ENCODE peak calls at places on chromosomes 6 and 20, in four cellular contexts. One of them, this sample, is unnamed.

GRCh38 chr6:158143700-158144099 is 24.4 kb downstream of the SERAC1 start:
- DNase-seq in GM12878: no peak
- DNase-seq in HL-60: peak
- DNase-seq in K562: peak
- DNase-seq in this sample: no peak

GRCh38 chr6:40348591-40348990 is 238.6 kb downstream of the LRFN2 start:
- DNase-seq in HL-60: no peak
- DNase-seq in K562: no peak
- DNase-seq in GM12878: no peak
- DNase-seq in this sample: no peak

GRCh38 chr6:81861281-81861680 is 108.8 kb upstream of the TENT5A start:
- DNase-seq in HL-60: no peak
- DNase-seq in GM12878: no peak
- DNase-seq in K562: no peak
- DNase-seq in this sample: no peak

GRCh38 chr20:53002786-53003185 is 30.6 kb downstream of the TSHZ2 start:
- DNase-seq in GM12878: no peak
- DNase-seq in HL-60: no peak
- DNase-seq in K562: no peak
- DNase-seq in this sample: no peak

GRCh38 chr6:113829702-113830058 is 27.5 kb upstream of the MARCKS start:
- DNase-seq in HL-60: no peak
- DNase-seq in GM12878: no peak
- DNase-seq in K562: no peak
- DNase-seq in this sample: no peak

GRCh38 chr6:149335924-149336323 is 18.4 kb downstream of the TAB2 start:
- DNase-seq in GM12878: no peak
- DNase-seq in HL-60: no peak
- DNase-seq in K562: no peak
- DNase-seq in this sample: no peak

GRCh38 chr6:33745558-33745957 is 1.1 kb downstream of the IP6K3 start:
- DNase-seq in K562: no peak
- DNase-seq in HL-60: no peak
- DNase-seq in GM12878: no peak
- DNase-seq in this sample: no peak

GRCh38 chr20:49207071-49207470 is 12.1 kb upstream of the DDX27 start:
- DNase-seq in K562: peak
- DNase-seq in GM12878: no peak
- DNase-seq in HL-60: peak
- DNase-seq in this sample: no peak

GRCh38 chr6:5084192-5084786 is 852 bp upstream of the PPP1R3G start:
- DNase-seq in GM12878: no peak
- DNase-seq in HL-60: no peak
- DNase-seq in K562: peak
- DNase-seq in this sample: no peak

GRCh38 chr6:106790146-106790770 is 160.9 kb downstream of the QRSL1 start:
- DNase-seq in GM12878: no peak
- DNase-seq in HL-60: no peak
- DNase-seq in K562: no peak
- DNase-seq in this sample: no peak

DNA sequence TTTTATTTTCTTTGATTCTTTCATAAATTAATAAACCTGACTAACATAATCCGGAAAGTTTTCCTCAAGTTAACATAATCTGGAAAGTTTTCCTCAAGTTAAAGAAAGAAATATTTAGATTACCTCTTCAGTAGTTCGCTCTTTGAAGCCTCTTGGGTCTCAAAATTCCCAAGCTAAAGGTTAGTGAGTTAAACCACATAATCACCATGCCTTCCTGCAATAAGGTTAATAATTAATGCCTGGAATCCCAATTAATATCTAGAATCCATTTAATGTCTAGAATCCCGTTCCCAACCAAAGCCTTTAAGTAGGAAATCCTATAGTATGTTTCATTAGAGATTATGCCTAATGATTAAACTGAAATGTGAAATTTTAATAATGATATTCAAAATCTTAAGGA is 12.9 kb downstream of the DCDC2 start:
- DNase-seq in K562: no peak
- DNase-seq in GM12878: no peak
- DNase-seq in HL-60: no peak
- DNase-seq in this sample: no peak
- TF ChIP-seq POLR2AphosphoS5 in K562: no peak
- TF ChIP-seq POLR2AphosphoS5 in GM12878: no peak
- TF ChIP-seq POLR2AphosphoS5 in HL-60: no peak
- TF ChIP-seq POLR2AphosphoS5 in this sample: no peak

GRCh38 chr6:134046054-134046453 is 6.4 kb downstream of the SLC2A12 start:
- DNase-seq in HL-60: no peak
- DNase-seq in GM12878: no peak
- DNase-seq in K562: no peak
- DNase-seq in this sample: no peak

GRCh38 chr6:134049586-134049985 is 2.8 kb downstream of the SLC2A12 start:
- DNase-seq in GM12878: no peak
- DNase-seq in HL-60: no peak
- DNase-seq in K562: no peak
- DNase-seq in this sample: no peak

GRCh38 chr6:134047124-134047523 is 5.3 kb downstream of the SLC2A12 start:
- DNase-seq in HL-60: no peak
- DNase-seq in GM12878: no peak
- DNase-seq in K562: no peak
- DNase-seq in this sample: no peak

GRCh38 chr6:134049176-134049575 is 3.2 kb downstream of the SLC2A12 start:
- DNase-seq in K562: no peak
- DNase-seq in HL-60: no peak
- DNase-seq in GM12878: no peak
- DNase-seq in this sample: no peak

GRCh38 chr6:134047673-134048072 is 4.8 kb downstream of the SLC2A12 start:
- DNase-seq in GM12878: no peak
- DNase-seq in K562: no peak
- DNase-seq in HL-60: no peak
- DNase-seq in this sample: no peak
- TF ChIP-seq SPI1 in GM12878: no peak
- TF ChIP-seq SPI1 in K562: no peak
- TF ChIP-seq SPI1 in HL-60: no peak
- TF ChIP-seq SPI1 in this sample: no peak

DNA sequence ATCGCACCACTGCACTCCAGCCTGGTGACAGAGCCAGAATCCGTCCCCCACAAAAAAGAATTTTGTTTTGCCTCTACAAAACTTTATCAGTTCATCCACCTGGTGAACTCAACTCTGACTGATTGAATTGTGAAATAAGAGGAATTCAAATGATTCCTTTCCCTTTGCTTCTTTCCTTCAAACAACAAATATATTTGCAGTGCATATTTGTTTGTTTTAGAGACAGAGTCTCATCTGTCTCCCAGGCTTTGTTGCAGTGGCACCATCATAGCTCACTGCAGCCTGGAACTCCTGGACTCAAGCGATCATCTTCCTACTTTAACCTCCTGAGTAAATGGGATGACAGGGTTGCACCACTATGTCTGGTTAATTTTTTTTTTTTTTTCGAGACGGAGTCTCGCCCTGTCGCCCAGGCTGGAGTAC is 23.2 kb upstream of the PIM1 start:
- DNase-seq in GM12878: no peak
- DNase-seq in K562: no peak
- DNase-seq in HL-60: no peak
- DNase-seq in this sample: no peak
- TF ChIP-seq POLR2AphosphoS5 in GM12878: no peak
- TF ChIP-seq POLR2AphosphoS5 in K562: no peak
- TF ChIP-seq POLR2AphosphoS5 in HL-60: no peak
- TF ChIP-seq POLR2AphosphoS5 in this sample: no peak

GRCh38 chr6:86423571-86423970 is 513.8 kb upstream of the HTR1E start:
- DNase-seq in K562: no peak
- DNase-seq in HL-60: no peak
- DNase-seq in GM12878: no peak
- DNase-seq in this sample: no peak
- TF ChIP-seq SPI1 in K562: no peak
- TF ChIP-seq SPI1 in HL-60: no peak
- TF ChIP-seq SPI1 in GM12878: no peak
- TF ChIP-seq SPI1 in this sample: no peak

GRCh38 chr20:24340933-24341332 is 128.5 kb upstream of the SYNDIG1 start:
- DNase-seq in K562: no peak
- DNase-seq in HL-60: no peak
- DNase-seq in GM12878: no peak
- DNase-seq in this sample: no peak
- TF ChIP-seq POLR2AphosphoS5 in K562: no peak
- TF ChIP-seq POLR2AphosphoS5 in HL-60: no peak
- TF ChIP-seq POLR2AphosphoS5 in GM12878: no peak
- TF ChIP-seq POLR2AphosphoS5 in this sample: no peak

DNA sequence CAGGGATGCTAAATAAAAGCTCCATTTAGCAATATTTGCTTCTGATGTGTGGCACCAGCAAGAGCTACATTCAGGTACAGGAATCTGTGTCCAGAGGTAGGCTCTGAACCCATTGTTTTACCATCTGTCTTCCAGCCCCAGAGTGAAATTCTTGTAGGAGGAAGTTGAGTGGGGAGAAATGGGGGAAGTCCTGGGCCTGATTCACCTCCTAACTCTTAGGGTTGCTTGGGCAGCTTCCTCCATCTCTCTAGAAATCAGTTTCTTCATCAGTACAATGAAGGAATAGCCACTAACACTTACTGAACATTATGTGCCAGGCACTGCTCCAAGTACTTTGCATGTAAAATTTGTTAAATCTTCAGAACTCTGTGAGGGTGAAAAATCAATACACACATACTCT is 35.1 kb upstream of the TSPYL1 start:
- DNase-seq in K562: no peak
- DNase-seq in HL-60: peak
- DNase-seq in GM12878: peak
- DNase-seq in this sample: no peak
- TF ChIP-seq SPI1 in K562: no peak
- TF ChIP-seq SPI1 in HL-60: peak
- TF ChIP-seq SPI1 in GM12878: no peak
- TF ChIP-seq SPI1 in this sample: peak

DNA sequence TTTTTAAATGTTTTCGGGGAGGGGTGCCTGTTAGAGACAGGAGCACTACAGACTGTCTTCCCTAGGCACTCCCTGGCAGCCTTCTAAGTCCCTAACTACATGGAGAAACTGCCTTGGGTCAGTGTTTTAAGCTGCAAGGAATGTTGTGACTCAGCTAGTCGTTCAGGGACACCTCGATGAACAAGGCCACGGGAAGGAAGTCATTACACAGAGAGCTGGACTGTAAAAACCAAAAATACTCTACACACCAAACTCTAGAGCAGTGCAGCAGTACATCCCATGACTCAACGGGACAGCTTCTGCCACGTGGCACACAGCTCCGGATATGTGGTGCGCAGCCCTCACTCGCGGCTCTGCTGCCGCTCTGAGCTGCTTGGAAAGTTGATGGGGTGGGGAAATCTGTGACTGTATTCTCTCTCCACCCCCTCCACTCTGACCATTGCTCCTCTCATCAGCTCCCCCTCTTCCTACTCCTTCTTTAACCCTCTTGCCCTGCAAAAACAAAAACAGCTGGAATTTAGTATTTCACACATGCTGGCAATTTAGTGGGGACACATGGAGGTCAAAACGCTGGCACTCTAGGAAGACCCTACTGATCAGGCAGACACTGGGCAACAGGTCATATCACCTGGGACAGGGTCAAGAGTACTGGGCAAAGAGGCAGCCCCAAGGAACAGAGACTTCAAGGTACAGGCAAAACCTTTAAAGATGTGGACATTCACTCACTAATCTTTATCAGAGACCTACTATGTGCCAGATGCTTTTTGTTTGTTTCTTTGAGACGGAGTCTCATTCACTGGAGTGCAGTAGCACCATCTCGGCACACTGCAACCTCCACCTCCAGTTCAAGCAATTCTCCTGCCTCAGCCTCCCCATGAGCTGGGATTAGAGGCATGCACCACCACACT is 10.9 kb upstream of the LPIN3 start:
- DNase-seq in HL-60: peak
- DNase-seq in K562: peak
- DNase-seq in GM12878: no peak
- DNase-seq in this sample: no peak
- TF ChIP-seq POLR2AphosphoS5 in HL-60: no peak
- TF ChIP-seq POLR2AphosphoS5 in K562: no peak
- TF ChIP-seq POLR2AphosphoS5 in GM12878: no peak
- TF ChIP-seq POLR2AphosphoS5 in this sample: no peak

DNA sequence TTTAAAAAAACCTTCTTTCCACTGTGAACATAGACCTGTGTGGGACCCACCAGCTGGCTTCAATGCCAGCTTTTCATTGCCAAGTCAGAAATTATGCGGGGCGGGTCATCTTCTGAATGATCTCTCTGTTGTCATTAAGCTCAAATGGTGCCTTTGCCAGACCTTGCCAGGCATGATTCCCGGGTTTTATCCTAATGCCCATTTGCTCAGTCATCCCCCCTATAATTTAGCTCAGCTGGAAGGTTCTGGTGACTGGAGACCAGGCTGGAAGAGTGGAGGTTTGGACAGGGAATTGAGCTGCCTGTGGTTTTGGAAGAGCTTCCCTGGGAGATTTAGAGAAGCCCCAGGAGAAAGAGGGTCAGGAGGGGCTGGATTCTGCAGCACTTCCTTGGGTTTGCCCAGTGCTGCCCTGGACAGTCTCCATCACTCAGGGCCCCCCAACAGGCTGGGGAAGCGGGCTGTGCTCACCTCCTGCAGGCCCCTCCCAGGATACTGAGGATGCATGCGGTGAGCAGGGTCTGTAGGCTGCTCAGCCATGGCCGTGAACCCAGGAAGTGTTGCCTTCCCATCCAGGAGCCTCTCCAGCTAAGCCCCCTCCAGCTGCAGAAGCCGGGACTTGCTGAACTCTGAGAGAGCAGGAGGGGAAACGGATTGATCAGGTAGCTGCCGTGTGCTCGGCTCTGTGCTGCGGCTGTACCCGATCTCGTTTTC is 273.1 kb downstream of the CDH4 start:
- DNase-seq in GM12878: no peak
- DNase-seq in K562: peak
- DNase-seq in HL-60: no peak
- DNase-seq in this sample: no peak
- TF ChIP-seq SPI1 in GM12878: no peak
- TF ChIP-seq SPI1 in K562: no peak
- TF ChIP-seq SPI1 in HL-60: no peak
- TF ChIP-seq SPI1 in this sample: no peak

GRCh38 chr20:36886859-36887778 is 11.2 kb downstream of the TLDC2 start:
- DNase-seq in HL-60: peak
- DNase-seq in K562: peak
- DNase-seq in GM12878: peak
- DNase-seq in this sample: peak
- TF ChIP-seq POLR2AphosphoS5 in HL-60: no peak
- TF ChIP-seq POLR2AphosphoS5 in K562: no peak
- TF ChIP-seq POLR2AphosphoS5 in GM12878: no peak
- TF ChIP-seq POLR2AphosphoS5 in this sample: no peak